ENCODE peak calls at places on chromosomes 6 and 20, in ten cellular contexts. One of them, this sample, is unnamed.

GRCh38 chr20:13525225-13525940 is 113.3 kb downstream of the TASP1 start:
- DNase-seq in left ventricle myocardium inferior: no peak
- DNase-seq in coronary artery: no peak
- DNase-seq in BJ: peak
- DNase-seq in lower leg skin: no peak
- DNase-seq in lung: no peak
- DNase-seq in breast epithelium: no peak
- DNase-seq in WERI-Rb-1: no peak
- DNase-seq in tibial nerve: no peak
- DNase-seq in kidney epithelial cell: peak
- DNase-seq in this sample: peak

GRCh38 chr6:138500045-138500665 is 861 bp upstream of the NHSL1 start:
- DNase-seq in tibial nerve: no peak
- DNase-seq in lung: no peak
- DNase-seq in kidney epithelial cell: no peak
- DNase-seq in left ventricle myocardium inferior: no peak
- DNase-seq in BJ: no peak
- DNase-seq in lower leg skin: no peak
- DNase-seq in WERI-Rb-1: no peak
- DNase-seq in coronary artery: no peak
- DNase-seq in breast epithelium: no peak
- DNase-seq in this sample: no peak

GRCh38 chr6:118589186-118589585 is 41.1 kb downstream of the PLN start:
- DNase-seq in WERI-Rb-1: no peak
- DNase-seq in lung: no peak
- DNase-seq in kidney epithelial cell: no peak
- DNase-seq in breast epithelium: no peak
- DNase-seq in coronary artery: no peak
- DNase-seq in left ventricle myocardium inferior: no peak
- DNase-seq in tibial nerve: no peak
- DNase-seq in lower leg skin: no peak
- DNase-seq in BJ: no peak
- DNase-seq in this sample: no peak

GRCh38 chr6:166021429-166021828 is 146.2 kb downstream of the TBXT start:
- DNase-seq in coronary artery: no peak
- DNase-seq in tibial nerve: no peak
- DNase-seq in lung: no peak
- DNase-seq in breast epithelium: no peak
- DNase-seq in left ventricle myocardium inferior: no peak
- DNase-seq in kidney epithelial cell: no peak
- DNase-seq in lower leg skin: no peak
- DNase-seq in BJ: no peak
- DNase-seq in WERI-Rb-1: no peak
- DNase-seq in this sample: no peak

GRCh38 chr6:26327450-26328264 is 37.3 kb upstream of the BTN3A2 start:
- DNase-seq in kidney epithelial cell: no peak
- DNase-seq in BJ: no peak
- DNase-seq in left ventricle myocardium inferior: no peak
- DNase-seq in lung: no peak
- DNase-seq in coronary artery: no peak
- DNase-seq in WERI-Rb-1: peak
- DNase-seq in tibial nerve: no peak
- DNase-seq in lower leg skin: no peak
- DNase-seq in breast epithelium: no peak
- DNase-seq in this sample: no peak

GRCh38 chr6:160156842-160157241 is 35.2 kb downstream of the SLC22A1 start:
- DNase-seq in WERI-Rb-1: no peak
- DNase-seq in left ventricle myocardium inferior: no peak
- DNase-seq in tibial nerve: no peak
- DNase-seq in BJ: no peak
- DNase-seq in lower leg skin: no peak
- DNase-seq in lung: no peak
- DNase-seq in kidney epithelial cell: no peak
- DNase-seq in coronary artery: no peak
- DNase-seq in breast epithelium: no peak
- DNase-seq in this sample: no peak

GRCh38 chr20:41540916-41541315 is 77.3 kb downstream of the CHD6 start:
- DNase-seq in lower leg skin: no peak
- DNase-seq in coronary artery: no peak
- DNase-seq in WERI-Rb-1: no peak
- DNase-seq in kidney epithelial cell: no peak
- DNase-seq in lung: no peak
- DNase-seq in left ventricle myocardium inferior: no peak
- DNase-seq in BJ: peak
- DNase-seq in breast epithelium: no peak
- DNase-seq in tibial nerve: no peak
- DNase-seq in this sample: no peak

GRCh38 chr6:5471637-5472430 is 210.5 kb downstream of the FARS2 start:
- DNase-seq in lower leg skin: no peak
- DNase-seq in coronary artery: no peak
- DNase-seq in lung: no peak
- DNase-seq in BJ: no peak
- DNase-seq in WERI-Rb-1: peak
- DNase-seq in breast epithelium: no peak
- DNase-seq in kidney epithelial cell: peak
- DNase-seq in tibial nerve: no peak
- DNase-seq in left ventricle myocardium inferior: no peak
- DNase-seq in this sample: no peak

GRCh38 chr6:42367353-42368011 is 84.2 kb downstream of the TRERF1 start:
- DNase-seq in lower leg skin: peak
- DNase-seq in lung: peak
- DNase-seq in kidney epithelial cell: no peak
- DNase-seq in tibial nerve: no peak
- DNase-seq in WERI-Rb-1: no peak
- DNase-seq in breast epithelium: no peak
- DNase-seq in BJ: no peak
- DNase-seq in coronary artery: no peak
- DNase-seq in left ventricle myocardium inferior: no peak
- DNase-seq in this sample: no peak

GRCh38 chr20:32737371-32738223 is 5.7 kb downstream of the COMMD7 start:
- DNase-seq in breast epithelium: no peak
- DNase-seq in kidney epithelial cell: no peak
- DNase-seq in lung: no peak
- DNase-seq in WERI-Rb-1: no peak
- DNase-seq in coronary artery: no peak
- DNase-seq in lower leg skin: no peak
- DNase-seq in BJ: peak
- DNase-seq in left ventricle myocardium inferior: no peak
- DNase-seq in tibial nerve: no peak
- DNase-seq in this sample: peak

GRCh38 chr20:59940956-59941294 is 736 bp downstream of the FAM217B start:
- DNase-seq in breast epithelium: no peak
- DNase-seq in coronary artery: no peak
- DNase-seq in WERI-Rb-1: no peak
- DNase-seq in kidney epithelial cell: no peak
- DNase-seq in lung: no peak
- DNase-seq in tibial nerve: no peak
- DNase-seq in BJ: no peak
- DNase-seq in left ventricle myocardium inferior: no peak
- DNase-seq in lower leg skin: no peak
- DNase-seq in this sample: no peak

GRCh38 chr20:59939052-59939878 is 840 bp downstream of the PPP1R3D start:
- DNase-seq in lower leg skin: no peak
- DNase-seq in coronary artery: no peak
- DNase-seq in left ventricle myocardium inferior: peak
- DNase-seq in BJ: no peak
- DNase-seq in lung: no peak
- DNase-seq in WERI-Rb-1: no peak
- DNase-seq in kidney epithelial cell: no peak
- DNase-seq in tibial nerve: no peak
- DNase-seq in breast epithelium: no peak
- DNase-seq in this sample: no peak

GRCh38 chr20:59938696-59939051 is 1.4 kb downstream of the PPP1R3D start:
- DNase-seq in coronary artery: no peak
- DNase-seq in kidney epithelial cell: no peak
- DNase-seq in breast epithelium: no peak
- DNase-seq in lower leg skin: peak
- DNase-seq in tibial nerve: no peak
- DNase-seq in WERI-Rb-1: no peak
- DNase-seq in lung: no peak
- DNase-seq in left ventricle myocardium inferior: no peak
- DNase-seq in BJ: no peak
- DNase-seq in this sample: no peak

GRCh38 chr20:59939879-59940128 is 301 bp downstream of the PPP1R3D start:
- DNase-seq in BJ: no peak
- DNase-seq in kidney epithelial cell: no peak
- DNase-seq in WERI-Rb-1: peak
- DNase-seq in lower leg skin: no peak
- DNase-seq in tibial nerve: no peak
- DNase-seq in lung: no peak
- DNase-seq in breast epithelium: no peak
- DNase-seq in left ventricle myocardium inferior: peak
- DNase-seq in coronary artery: peak
- DNase-seq in this sample: no peak

GRCh38 chr20:59940129-59940955 is at the start of the genes FAM217B and PPP1R3D:
- DNase-seq in lung: peak
- DNase-seq in lower leg skin: peak
- DNase-seq in BJ: peak
- DNase-seq in WERI-Rb-1: peak
- DNase-seq in kidney epithelial cell: peak
- DNase-seq in coronary artery: peak
- DNase-seq in breast epithelium: peak
- DNase-seq in tibial nerve: peak
- DNase-seq in left ventricle myocardium inferior: peak
- DNase-seq in this sample: peak
- TF ChIP-seq CTCF in lung: no peak
- TF ChIP-seq CTCF in lower leg skin: no peak
- TF ChIP-seq CTCF in BJ: peak
- TF ChIP-seq CTCF in WERI-Rb-1: no peak
- TF ChIP-seq CTCF in kidney epithelial cell: no peak
- TF ChIP-seq CTCF in coronary artery: no peak
- TF ChIP-seq CTCF in breast epithelium: no peak
- TF ChIP-seq CTCF in tibial nerve: peak
- TF ChIP-seq CTCF in left ventricle myocardium inferior: peak
- TF ChIP-seq CTCF in this sample: peak

GRCh38 chr20:63743210-63743970 is 3.8 kb downstream of the SLC2A4RG start:
- DNase-seq in WERI-Rb-1: no peak
- DNase-seq in lower leg skin: no peak
- DNase-seq in left ventricle myocardium inferior: no peak
- DNase-seq in kidney epithelial cell: no peak
- DNase-seq in coronary artery: no peak
- DNase-seq in BJ: no peak
- DNase-seq in tibial nerve: no peak
- DNase-seq in breast epithelium: no peak
- DNase-seq in lung: no peak
- DNase-seq in this sample: no peak

GRCh38 chr20:63740501-63741353 is 1.2 kb downstream of the SLC2A4RG start:
- DNase-seq in tibial nerve: peak
- DNase-seq in breast epithelium: peak
- DNase-seq in BJ: peak
- DNase-seq in coronary artery: peak
- DNase-seq in kidney epithelial cell: peak
- DNase-seq in lower leg skin: peak
- DNase-seq in left ventricle myocardium inferior: peak
- DNase-seq in lung: peak
- DNase-seq in WERI-Rb-1: peak
- DNase-seq in this sample: peak

GRCh38 chr20:63741354-63741675 is 1.7 kb downstream of the SLC2A4RG start:
- DNase-seq in breast epithelium: no peak
- DNase-seq in kidney epithelial cell: no peak
- DNase-seq in coronary artery: no peak
- DNase-seq in lung: no peak
- DNase-seq in tibial nerve: no peak
- DNase-seq in left ventricle myocardium inferior: no peak
- DNase-seq in lower leg skin: no peak
- DNase-seq in BJ: no peak
- DNase-seq in WERI-Rb-1: no peak
- DNase-seq in this sample: no peak

GRCh38 chr20:63742381-63743024 is 2.9 kb downstream of the SLC2A4RG start:
- DNase-seq in tibial nerve: no peak
- DNase-seq in lower leg skin: no peak
- DNase-seq in breast epithelium: no peak
- DNase-seq in WERI-Rb-1: no peak
- DNase-seq in coronary artery: no peak
- DNase-seq in lung: no peak
- DNase-seq in BJ: no peak
- DNase-seq in left ventricle myocardium inferior: no peak
- DNase-seq in kidney epithelial cell: no peak
- DNase-seq in this sample: no peak

GRCh38 chr20:63741676-63742380 is 2.3 kb downstream of the SLC2A4RG start:
- DNase-seq in WERI-Rb-1: no peak
- DNase-seq in coronary artery: peak
- DNase-seq in left ventricle myocardium inferior: no peak
- DNase-seq in BJ: no peak
- DNase-seq in kidney epithelial cell: no peak
- DNase-seq in tibial nerve: no peak
- DNase-seq in breast epithelium: no peak
- DNase-seq in lower leg skin: peak
- DNase-seq in lung: no peak
- DNase-seq in this sample: no peak
- H3K4me3 ChIP-seq in WERI-Rb-1: no peak
- H3K4me3 ChIP-seq in coronary artery: peak
- H3K4me3 ChIP-seq in left ventricle myocardium inferior: peak
- H3K4me3 ChIP-seq in BJ: peak
- H3K4me3 ChIP-seq in kidney epithelial cell: no peak
- H3K4me3 ChIP-seq in tibial nerve: no peak
- H3K4me3 ChIP-seq in breast epithelium: no peak
- H3K4me3 ChIP-seq in lower leg skin: no peak
- H3K4me3 ChIP-seq in lung: no peak
- H3K4me3 ChIP-seq in this sample: peak

DNA sequence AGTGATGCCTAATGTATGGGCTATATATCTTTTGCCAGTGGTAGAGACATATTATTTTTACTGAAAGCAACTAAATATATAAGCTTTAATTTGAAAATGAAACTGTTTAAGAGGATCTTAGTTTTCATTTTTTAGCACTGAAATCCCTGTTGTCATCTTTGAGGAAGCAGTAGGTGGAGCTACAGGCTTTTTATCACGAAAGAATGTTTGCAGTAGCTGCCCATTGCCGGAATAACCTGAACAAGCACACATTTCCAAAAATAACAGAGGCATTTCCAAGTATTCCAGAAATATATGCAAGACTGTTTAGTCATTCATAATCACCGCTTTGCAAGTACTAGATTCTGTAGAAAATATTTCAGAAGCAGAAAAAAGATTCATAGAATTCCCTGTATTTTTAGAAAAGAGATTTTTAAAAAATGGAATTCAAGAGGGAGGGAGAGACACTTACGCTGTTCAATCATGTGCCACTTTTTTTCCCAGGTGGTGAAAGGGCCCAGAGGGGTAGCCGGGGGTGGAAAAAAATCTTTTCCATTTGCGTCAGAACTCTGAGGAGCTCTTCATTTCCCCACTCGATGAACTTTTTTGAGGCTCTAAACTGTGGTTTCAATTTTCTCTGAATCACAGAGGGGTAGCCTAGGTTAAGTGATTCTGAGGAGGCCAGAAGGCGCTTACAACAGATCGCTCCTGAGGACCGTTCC is 142.5 kb upstream of the FERMT1 start:
- DNase-seq in tibial nerve: no peak
- DNase-seq in BJ: peak
- DNase-seq in coronary artery: no peak
- DNase-seq in breast epithelium: no peak
- DNase-seq in WERI-Rb-1: no peak
- DNase-seq in lower leg skin: no peak
- DNase-seq in lung: no peak
- DNase-seq in left ventricle myocardium inferior: no peak
- DNase-seq in kidney epithelial cell: peak
- DNase-seq in this sample: peak
- TF ChIP-seq CTCF in tibial nerve: no peak
- TF ChIP-seq CTCF in BJ: peak
- TF ChIP-seq CTCF in coronary artery: peak
- TF ChIP-seq CTCF in breast epithelium: no peak
- TF ChIP-seq CTCF in WERI-Rb-1: peak
- TF ChIP-seq CTCF in lower leg skin: no peak
- TF ChIP-seq CTCF in lung: no peak
- TF ChIP-seq CTCF in left ventricle myocardium inferior: peak
- TF ChIP-seq CTCF in kidney epithelial cell: peak
- TF ChIP-seq CTCF in this sample: peak

GRCh38 chr6:24847402-24847801 is 48.7 kb upstream of the ARMH2 start:
- DNase-seq in kidney epithelial cell: no peak
- DNase-seq in BJ: no peak
- DNase-seq in breast epithelium: no peak
- DNase-seq in coronary artery: no peak
- DNase-seq in left ventricle myocardium inferior: no peak
- DNase-seq in lower leg skin: no peak
- DNase-seq in WERI-Rb-1: no peak
- DNase-seq in tibial nerve: no peak
- DNase-seq in lung: no peak
- DNase-seq in this sample: no peak
- H3K4me3 ChIP-seq in kidney epithelial cell: no peak
- H3K4me3 ChIP-seq in BJ: no peak
- H3K4me3 ChIP-seq in breast epithelium: no peak
- H3K4me3 ChIP-seq in coronary artery: no peak
- H3K4me3 ChIP-seq in left ventricle myocardium inferior: no peak
- H3K4me3 ChIP-seq in lower leg skin: no peak
- H3K4me3 ChIP-seq in WERI-Rb-1: no peak
- H3K4me3 ChIP-seq in tibial nerve: no peak
- H3K4me3 ChIP-seq in lung: no peak
- H3K4me3 ChIP-seq in this sample: no peak

This sample was measured in AG04449.